ENCODE peak calls at places on chromosomes 6 and 20, in six cellular contexts. O is uterus, T is coronary artery, H is psoas muscle, F is hepatocyte, K is type B pancreatic cell. R is an unnamed sample.

GRCh38 chr20:18421608-18422007 is 45.2 kb downstream of the DZANK1 start:
- DNase-seq in O (no peak), T (no peak), H (no peak), F (no peak), K (no peak), R (no peak)

GRCh38 chr6:117540670-117541069 is 58.2 kb downstream of the DCBLD1 start:
- DNase-seq in O (no peak), T (no peak), H (no peak), F (no peak), K (no peak), R (no peak)

GRCh38 chr6:52522151-52522626 is 54.7 kb downstream of the TRAM2 start:
- DNase-seq in O (peak; percentile 61), T (peak; percentile 81), H (peak; percentile 67), F (no peak), K (no peak), R (peak; percentile 46)

GRCh38 chr20:52724586-52724985 is 247.6 kb upstream of the TSHZ2 start:
- DNase-seq in O (no peak), T (no peak), H (no peak), F (no peak), K (no peak), R (no peak)

GRCh38 chr6:42045538-42046460 is 4.5 kb upstream of the TAF8 start:
- DNase-seq in O (peak; percentile 92), T (peak; percentile 97), H (peak; percentile 87), F (peak; percentile 85), K (no peak), R (peak; percentile 33)

GRCh38 chr20:62900692-62901584 is 25.4 kb downstream of the DIDO1 start:
- DNase-seq in O (no peak), T (no peak), H (no peak), F (peak; percentile 81), K (no peak), R (no peak)

GRCh38 chr6:63663147-63663877 is 27.7 kb downstream of the PHF3 start:
- DNase-seq in O (no peak), T (no peak), H (no peak), F (peak; percentile 19), K (no peak), R (no peak)

GRCh38 chr6:36428911-36429310 is 13.7 kb downstream of the PXT1 start:
- DNase-seq in O (no peak), T (no peak), H (no peak), F (no peak), K (no peak), R (no peak)

GRCh38 chr20:33516882-33517281 is 27.0 kb downstream of the CBFA2T2 start:
- DNase-seq in O (no peak), T (no peak), H (no peak), F (no peak), K (no peak), R (no peak)

GRCh38 chr6:164640946-164641345 is 668.5 kb downstream of the C6orf118 start:
- DNase-seq in O (no peak), T (no peak), H (no peak), F (no peak), K (no peak), R (no peak)

GRCh38 chr6:110282412-110282811 is 75.7 kb downstream of the METTL24 start:
- DNase-seq in O (no peak), T (no peak), H (no peak), F (no peak), K (no peak), R (no peak)

GRCh38 chr6:33990061-33990541 is 155.8 kb downstream of the GRM4 start:
- DNase-seq in O (no peak), T (peak; percentile 52), H (no peak), F (no peak), K (peak; percentile 57), R (no peak)

GRCh38 chr6:15561447-15562199 is 101.2 kb downstream of the DTNBP1 start:
- DNase-seq in O (no peak), T (no peak), H (no peak), F (no peak), K (no peak), R (no peak)

GRCh38 chr20:59013959-59014608 is 5.1 kb upstream of the TUBB1 start:
- DNase-seq in O (no peak), T (no peak), H (no peak), F (no peak), K (peak; percentile 36), R (no peak)

GRCh38 chr20:46458891-46459750 is 52.7 kb upstream of the ELMO2 start:
- DNase-seq in O (no peak), T (no peak), H (peak; percentile 25), F (peak; percentile 89), K (peak; percentile 84), R (no peak)

GRCh38 chr20:23334111-23334510 is 16.5 kb upstream of the NXT1 start:
- DNase-seq in O (no peak), T (no peak), H (no peak), F (no peak), K (no peak), R (no peak)

GRCh38 chr6:26195924-26196845 is 109.0 kb downstream of the HFE start:
- DNase-seq in O (no peak), T (no peak), H (no peak), F (no peak), K (no peak), R (no peak)

GRCh38 chr6:42962096-42962495 is 1.5 kb downstream of the GNMT start:
- DNase-seq in O (no peak), T (no peak), H (no peak), F (no peak), K (no peak), R (no peak)

GRCh38 chr6:139449611-139450000 is 75.2 kb upstream of the CITED2 start:
- DNase-seq in O (no peak), T (no peak), H (no peak), F (no peak), K (no peak), R (no peak)

GRCh38 chr6:129634411-129635230 is 75.4 kb downstream of the ARHGAP18 start:
- DNase-seq in O (no peak), T (no peak), H (no peak), F (no peak), K (no peak), R (no peak)

GRCh38 chr6:116327803-116328527 is 42.8 kb upstream of the DSE start:
- DNase-seq in O (no peak), T (no peak), H (no peak), F (no peak), K (no peak), R (no peak)

GRCh38 chr6:40755046-40755681 is 168.0 kb upstream of the LRFN2 start:
- DNase-seq in O (peak; percentile 45), T (no peak), H (no peak), F (peak; percentile 68), K (no peak), R (no peak)

GRCh38 chr6:53431704-53432103 is 83.0 kb upstream of the ELOVL5 start:
- DNase-seq in O (no peak), T (no peak), H (no peak), F (no peak), K (no peak), R (no peak)

DNA sequence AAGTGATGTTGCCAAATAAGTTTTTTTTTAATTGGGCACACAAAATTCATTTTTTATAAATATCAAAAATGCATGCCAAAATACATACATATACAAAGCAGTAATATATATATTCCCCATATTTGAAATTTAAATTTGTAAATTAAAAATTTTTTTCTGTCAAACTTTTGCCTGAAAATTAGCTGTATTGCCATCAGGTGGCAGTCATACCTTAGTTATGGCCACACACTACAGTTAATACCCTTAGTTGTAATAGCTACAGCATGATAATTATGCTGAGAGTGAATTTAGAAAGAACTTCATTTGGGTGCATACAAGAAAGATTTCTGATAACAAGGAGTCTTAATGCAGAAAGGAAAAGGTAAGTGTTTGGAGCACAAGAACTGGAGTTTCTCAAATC is 46.2 kb upstream of the SDHAF4 start:
- DNase-seq in O (no peak), T (no peak), H (no peak), F (peak; percentile 16), K (no peak), R (no peak)
- TF ChIP-seq CTCF in O (peak; percentile 10), T (no peak), H (peak; percentile 23), F (peak; percentile 53), K (peak; percentile 69), R (no peak)

GRCh38 chr6:68226460-68226859 is 408.6 kb upstream of the ADGRB3 start:
- DNase-seq in O (no peak), T (no peak), H (no peak), F (no peak), K (no peak), R (no peak)
- TF ChIP-seq CTCF in O (no peak), T (no peak), H (no peak), F (peak; percentile 52), K (peak; percentile 70), R (no peak)

GRCh38 chr6:7939186-7939863 is 28.7 kb upstream of the TXNDC5 start:
- DNase-seq in O (no peak), T (no peak), H (no peak), F (no peak), K (no peak), R (no peak)
- TF ChIP-seq CTCF in O (no peak), T (no peak), H (no peak), F (no peak), K (no peak), R (no peak)

DNA sequence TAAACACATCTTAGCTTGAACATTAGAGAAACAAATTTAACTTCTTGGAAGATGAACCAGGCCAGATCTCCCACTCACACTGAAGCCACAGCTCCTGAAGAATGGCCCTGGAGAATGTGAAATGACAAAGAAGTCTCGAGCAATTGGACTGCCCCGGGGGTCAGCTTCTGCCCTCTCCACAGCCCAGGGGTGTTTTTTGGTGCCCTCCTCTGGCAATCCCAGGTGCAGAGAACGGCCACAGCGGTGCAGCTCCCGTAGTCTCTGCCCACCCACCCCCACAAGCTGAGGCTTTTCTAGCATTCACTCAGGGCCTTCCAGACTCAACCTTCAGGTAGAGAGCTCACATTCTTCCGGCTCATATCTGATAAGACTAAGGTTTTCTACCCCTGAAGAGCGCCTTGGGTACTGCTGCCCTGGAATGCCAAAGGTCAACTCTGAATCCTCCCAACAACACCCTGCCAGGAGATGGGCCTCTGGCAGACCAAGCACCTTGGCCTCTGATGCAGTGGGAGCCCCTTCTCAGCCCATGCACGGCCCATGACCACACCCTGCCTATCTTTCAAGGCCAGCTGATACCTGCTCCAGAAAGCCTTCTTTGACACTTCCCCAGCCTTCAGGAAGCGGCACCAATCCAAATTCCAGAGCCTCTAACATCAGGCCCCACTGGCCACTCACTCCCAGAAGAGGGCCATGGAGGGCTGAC is 208.3 kb downstream of the SYNDIG1 start:
- DNase-seq in O (no peak), T (no peak), H (no peak), F (peak; percentile 19), K (no peak), R (no peak)
- TF ChIP-seq CTCF in O (no peak), T (no peak), H (no peak), F (no peak), K (no peak), R (no peak)

DNA sequence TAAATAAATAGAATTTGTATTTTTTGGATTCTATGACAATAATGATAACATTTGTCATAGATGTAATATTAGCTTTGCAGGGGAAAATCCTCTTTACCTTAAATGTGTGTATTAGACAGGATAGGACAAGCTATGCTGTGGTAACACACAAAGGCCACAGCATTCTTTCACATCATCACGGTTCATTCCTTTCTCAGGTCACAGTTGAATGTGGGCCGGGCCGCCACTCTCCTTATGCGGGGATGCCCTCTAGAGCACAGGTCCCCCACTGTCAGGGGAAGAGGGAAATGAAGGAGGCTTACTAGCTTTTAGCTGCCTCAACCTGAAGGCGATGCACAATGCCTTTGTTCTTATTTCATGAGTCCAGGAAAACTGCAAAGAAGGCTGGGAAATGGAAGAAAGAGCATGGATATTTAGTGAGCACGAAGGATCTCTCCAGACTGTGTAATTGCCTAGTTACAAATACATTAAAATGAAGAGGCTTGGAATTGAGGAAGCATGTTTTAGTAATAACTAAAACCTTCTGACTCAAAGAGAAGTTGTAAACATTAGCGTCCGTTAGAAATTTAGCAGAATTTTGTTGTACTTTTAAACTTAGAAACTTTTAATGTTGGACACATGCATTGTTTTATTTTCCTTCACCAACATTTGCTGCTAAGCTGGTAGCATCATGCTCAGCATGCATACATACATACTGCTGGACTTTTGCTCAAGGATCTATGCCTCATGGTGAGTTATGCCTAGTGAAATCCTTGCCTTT is 248.9 kb upstream of the FOXQ1 start:
- DNase-seq in O (no peak), T (no peak), H (no peak), F (no peak), K (no peak), R (no peak)
- TF ChIP-seq CTCF in O (no peak), T (no peak), H (no peak), F (no peak), K (no peak), R (no peak)